ENCODE peak calls at places on chromosomes 5 and 9, in seven cellular contexts. U, R, G, C, P, F and H are unnamed samples.
A peak's percentile ranks its signal among the peaks of the same experiment; 100 is the strongest.

GRCh38 chr9:109109962-109110325 is 9.8 kb downstream of the TMEM245 start:
- DNase-seq in U (no peak), R (no peak), G (no peak), C (no peak), P (no peak), F (no peak), H (no peak)

GRCh38 chr9:87834357-87834756 is 48.3 kb upstream of the SPATA31E1 start:
- DNase-seq in U (no peak), R (no peak), G (no peak), C (no peak), P (no peak), F (no peak), H (no peak)

GRCh38 chr9:135474915-135475314 is 4.7 kb upstream of the PPP1R26 start:
- DNase-seq in U (no peak), R (no peak), G (no peak), C (no peak), P (peak; percentile 33), F (no peak), H (peak; percentile 43)

GRCh38 chr5:137264573-137264972 is 234.6 kb downstream of the SPOCK1 start:
- DNase-seq in U (no peak), R (no peak), G (no peak), C (no peak), P (no peak), F (no peak), H (no peak)

GRCh38 chr5:14155730-14156129 is 12.6 kb downstream of the TRIO start:
- DNase-seq in U (no peak), R (no peak), G (no peak), C (no peak), P (no peak), F (no peak), H (no peak)

GRCh38 chr9:136784997-136785361 is 6.2 kb upstream of the TMEM141 start:
- DNase-seq in U (no peak), R (no peak), G (no peak), C (no peak), P (no peak), F (no peak), H (no peak)

GRCh38 chr5:78505860-78506259 is 142.7 kb downstream of the LHFPL2 start:
- DNase-seq in U (no peak), R (no peak), G (no peak), C (no peak), P (no peak), F (no peak), H (no peak)

GRCh38 chr5:172940242-172941066 is 18.8 kb upstream of the RPL26L1 start:
- DNase-seq in U (no peak), R (no peak), G (no peak), C (no peak), P (no peak), F (no peak), H (no peak)

GRCh38 chr5:120512068-120512467 is 48.0 kb downstream of the PRR16 start:
- DNase-seq in U (no peak), R (no peak), G (no peak), C (no peak), P (no peak), F (no peak), H (no peak)

GRCh38 chr5:112549127-112549526 is 130.1 kb upstream of the EPB41L4A start:
- DNase-seq in U (no peak), R (no peak), G (no peak), C (no peak), P (no peak), F (no peak), H (no peak)

GRCh38 chr5:143201589-143201988 is 201.9 kb downstream of the NR3C1 start:
- DNase-seq in U (no peak), R (no peak), G (no peak), C (no peak), P (no peak), F (no peak), H (no peak)

DNA sequence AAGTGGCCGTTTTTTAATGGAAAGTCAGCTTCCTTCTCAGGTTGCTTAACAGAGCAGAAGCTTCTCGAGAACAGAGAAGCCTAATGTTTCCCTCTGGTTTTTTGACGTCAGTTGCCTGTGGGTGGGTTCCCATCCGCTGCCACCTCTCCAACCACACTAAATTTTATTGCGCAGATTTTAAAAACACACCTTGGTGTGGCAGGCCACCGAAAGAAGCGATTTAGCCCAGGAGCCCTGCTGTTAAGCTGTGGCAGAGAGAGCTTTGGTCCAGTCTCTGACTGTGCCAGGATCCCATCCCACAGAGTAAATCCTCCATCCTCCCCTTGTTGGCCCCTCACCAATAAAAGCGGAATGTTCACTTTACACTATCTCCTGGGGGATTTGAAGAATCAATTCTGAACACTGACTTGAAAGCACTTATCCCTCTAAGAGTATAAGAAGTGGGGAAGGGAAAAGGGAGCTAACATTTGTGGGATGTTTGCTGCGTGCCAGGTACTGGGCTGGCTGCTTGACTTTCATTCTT is 181.6 kb downstream of the AOPEP start:
- DNase-seq in U (no peak), R (peak; percentile 28), G (no peak), C (no peak), P (no peak), F (no peak), H (no peak)
- H3K4me1 ChIP-seq in U (peaks cover 39% of the 10 kb centered on the region), R (peaks cover 53% of the 10 kb centered on the region), G (no peaks in the 10 kb centered on the region), C (peaks cover 15% of the 10 kb centered on the region), P (peaks cover 14% of the 10 kb centered on the region), F (peaks cover 17% of the 10 kb centered on the region), H (peaks cover 6% of the 10 kb centered on the region)

DNA sequence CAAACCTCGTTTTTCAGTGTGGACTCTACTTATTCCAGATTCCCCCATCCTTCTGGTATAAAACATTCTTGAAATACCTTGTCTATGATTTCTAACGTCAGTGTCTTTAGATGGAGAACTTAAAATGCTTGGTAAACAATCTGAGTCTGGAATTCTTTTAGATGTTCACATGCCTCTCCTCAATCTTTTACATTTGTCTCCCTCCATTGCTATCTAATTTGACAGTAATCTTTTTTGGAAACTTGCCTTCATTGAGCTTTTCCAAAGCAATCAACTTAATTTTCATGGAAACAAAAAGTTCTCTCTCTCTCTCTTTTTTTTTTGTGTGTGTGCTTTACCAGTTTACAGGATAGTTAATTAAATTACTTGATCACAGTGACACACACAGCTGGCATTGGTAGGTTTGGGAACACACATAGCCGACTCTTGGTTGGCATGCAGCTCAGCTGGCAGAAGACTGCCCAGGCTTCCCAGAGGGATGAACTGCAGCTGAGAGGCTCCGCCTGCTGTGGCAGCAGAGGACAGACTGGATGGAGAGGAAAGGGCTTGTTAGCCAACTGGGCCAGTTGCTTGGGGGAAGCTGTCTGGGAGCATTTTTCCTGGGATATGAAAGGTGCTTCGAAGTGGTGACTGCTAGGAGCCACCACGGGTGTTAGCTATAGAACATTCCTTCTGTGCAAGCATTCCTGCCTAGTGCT is 271.3 kb downstream of the ZSWIM6 start:
- DNase-seq in U (peak; percentile 41), R (no peak), G (no peak), C (peak; percentile 6), P (peak; percentile 32), F (no peak), H (peak; percentile 43)
- TF ChIP-seq CTCF in U (peak; percentile 47), R (no peak), G (no peak), C (no peak), P (no peak), F (no peak), H (no peak)

GRCh38 chr9:127543973-127544533 is 68.0 kb upstream of the STXBP1 start:
- DNase-seq in U (no peak), R (no peak), G (no peak), C (no peak), P (no peak), F (no peak), H (no peak)

GRCh38 chr9:127548352-127548878 is 63.7 kb upstream of the STXBP1 start:
- DNase-seq in U (no peak), R (no peak), G (no peak), C (no peak), P (no peak), F (no peak), H (no peak)

GRCh38 chr9:127546125-127546832 is 65.8 kb upstream of the STXBP1 start:
- DNase-seq in U (no peak), R (no peak), G (no peak), C (no peak), P (no peak), F (no peak), H (no peak)

GRCh38 chr9:127543221-127543620 is 68.9 kb upstream of the STXBP1 start:
- DNase-seq in U (no peak), R (no peak), G (no peak), C (no peak), P (no peak), F (no peak), H (no peak)

GRCh38 chr9:127545196-127546124 is 66.6 kb upstream of the STXBP1 start:
- DNase-seq in U (no peak), R (no peak), G (no peak), C (peak; percentile 75), P (peak; percentile 62), F (no peak), H (no peak)
- H3K4me1 ChIP-seq in U (peaks cover 94% of the 10 kb centered on the region), R (peaks cover 98% of the 10 kb centered on the region), G (no peaks in the 10 kb centered on the region), C (peaks cover 36% of the 10 kb centered on the region), P (peaks cover 79% of the 10 kb centered on the region), F (peaks cover 43% of the 10 kb centered on the region), H (peaks cover 55% of the 10 kb centered on the region)

GRCh38 chr5:108324886-108325285 is 57.0 kb downstream of the FBXL17 start:
- DNase-seq in U (no peak), R (no peak), G (no peak), C (no peak), P (no peak), F (no peak), H (no peak)
- TF ChIP-seq CTCF in U (no peak), R (no peak), G (no peak), C (no peak), P (no peak), F (no peak), H (no peak)

GRCh38 chr9:38018230-38018963 is 50.6 kb downstream of the SHB start:
- DNase-seq in U (no peak), R (no peak), G (no peak), C (no peak), P (peak; percentile 66), F (no peak), H (no peak)

GRCh38 chr9:38018964-38019602 is 49.9 kb downstream of the SHB start:
- DNase-seq in U (no peak), R (no peak), G (no peak), C (peak; percentile 83), P (peak; percentile 62), F (no peak), H (no peak)

GRCh38 chr9:38017885-38018186 is 51.2 kb downstream of the SHB start:
- DNase-seq in U (no peak), R (no peak), G (no peak), C (no peak), P (no peak), F (no peak), H (no peak)

GRCh38 chr9:38020251-38021076 is 48.6 kb downstream of the SHB start:
- DNase-seq in U (no peak), R (no peak), G (no peak), C (no peak), P (no peak), F (no peak), H (no peak)

GRCh38 chr9:38019731-38020130 is 49.3 kb downstream of the SHB start:
- DNase-seq in U (no peak), R (no peak), G (no peak), C (no peak), P (no peak), F (no peak), H (no peak)
- H3K4me1 ChIP-seq in U (peaks cover 97% of the 10 kb centered on the region), R (peaks cover 70% of the 10 kb centered on the region), G (no peaks in the 10 kb centered on the region), C (peaks cover 87% of the 10 kb centered on the region), P (peaks cover 79% of the 10 kb centered on the region), F (peaks cover 58% of the 10 kb centered on the region), H (no peaks in the 10 kb centered on the region)